ENCODE peak calls at places on chromosomes 1 and 21, in five cellular contexts. O is COR-L47; G is stimulated activated CD8-positive, alpha-beta memory T cell treated with anti-CD3 and anti-CD28 coated beads, Interleukin-15, amount 100 ng/mL, for 24 hours; S is Ammon's horn; A is D341Med. I is an unnamed sample.

GRCh38 chr1:32886828-32887414 is 630 bp downstream of the HPCA start:
- DNase-seq in O (no peak), G (no peak), S (no peak), A (no peak), I (no peak)

GRCh38 chr1:39692152-39693064 is 1.2 kb upstream of the HPCAL4 start:
- DNase-seq in O (no peak), G (no peak), S (no peak), A (peak; percentile 47), I (peak; percentile 73)

GRCh38 chr1:36883315-36883949 is 150.9 kb downstream of the GRIK3 start:
- DNase-seq in O (no peak), G (no peak), S (no peak), A (peak; percentile 8), I (no peak)

GRCh38 chr1:154865442-154866256 is 4.4 kb downstream of the KCNN3 start:
- DNase-seq in O (no peak), G (no peak), S (no peak), A (no peak), I (no peak)

GRCh38 chr1:38803647-38804046 is 55.9 kb downstream of the RRAGC start:
- DNase-seq in O (no peak), G (no peak), S (no peak), A (no peak), I (no peak)

GRCh38 chr1:65066379-65066765 is 81.6 kb upstream of the AK4 start:
- DNase-seq in O (no peak), G (no peak), S (no peak), A (no peak), I (no peak)

GRCh38 chr1:35451125-35451528 is 106.1 kb downstream of the KIAA0319L start:
- DNase-seq in O (peak; percentile 55), G (peak; percentile 47), S (peak; percentile 91), A (peak; percentile 83), I (peak; percentile 91)

GRCh38 chr1:211501671-211502413 is 9.9 kb upstream of the RD3 start:
- DNase-seq in O (no peak), G (no peak), S (no peak), A (no peak), I (no peak)

GRCh38 chr1:234608720-234609527 is 1.1 kb downstream of the IRF2BP2 start:
- DNase-seq in O (peak; percentile 58), G (peak; percentile 37), S (peak; percentile 43), A (peak; percentile 49), I (peak; percentile 90)

GRCh38 chr1:66247415-66248208 is 286.3 kb upstream of the SGIP1 start:
- DNase-seq in O (no peak), G (no peak), S (no peak), A (no peak), I (peak; percentile 80)

GRCh38 chr1:55007626-55008025 is 8.9 kb downstream of the BSND start:
- DNase-seq in O (no peak), G (no peak), S (no peak), A (no peak), I (no peak)

GRCh38 chr21:16279658-16280581 is 550.1 kb downstream of the USP25 start:
- DNase-seq in O (no peak), G (no peak), S (peak; percentile 85), A (peak; percentile 14), I (no peak)

GRCh38 chr1:181189691-181190361 is 101.3 kb downstream of the IER5 start:
- DNase-seq in O (no peak), G (peak; percentile 83), S (peak; percentile 59), A (peak; percentile 98), I (peak; percentile 91)

GRCh38 chr1:175313672-175314225 is 121.2 kb upstream of the KIAA0040 start:
- DNase-seq in O (no peak), G (no peak), S (no peak), A (no peak), I (no peak)

GRCh38 chr1:119959268-119959667 is 63.0 kb upstream of the ADAM30 start:
- DNase-seq in O (no peak), G (no peak), S (no peak), A (no peak), I (no peak)

GRCh38 chr1:85230305-85230977 is 29.0 kb downstream of the C1orf52 start:
- DNase-seq in O (no peak), G (no peak), S (no peak), A (peak; percentile 30), I (no peak)

GRCh38 chr1:28510350-28511223 is 4.7 kb downstream of the RCC1 start:
- DNase-seq in O (no peak), G (peak; percentile 25), S (no peak), A (no peak), I (peak; percentile 68)

GRCh38 chr1:221796700-221797099 is 54.8 kb upstream of the DUSP10 start:
- DNase-seq in O (no peak), G (no peak), S (no peak), A (no peak), I (no peak)

GRCh38 chr1:55813619-55814018 is 598.5 kb upstream of the USP24 start:
- DNase-seq in O (no peak), G (no peak), S (no peak), A (no peak), I (no peak)

GRCh38 chr1:238982736-238983135 is 403.6 kb upstream of the CHRM3 start:
- DNase-seq in O (no peak), G (no peak), S (no peak), A (no peak), I (no peak)